ENCODE peak calls at places on chromosome 15, in six cellular contexts. W is GM20000, Y is fibroblast of lung, B is right atrium auricular region, Q is epithelial cell of esophagus, G is B cell. X is an unnamed sample.

GRCh38 chr15:90864507-90864906 is 3.9 kb upstream of the FURIN start:
- DNase-seq in W (no peak), Y (no peak), B (no peak), Q (peak), G (no peak), X (no peak)

GRCh38 chr15:98952381-98952803 is 55.2 kb downstream of the PGPEP1L start:
- DNase-seq in W (peak), Y (peak), B (no peak), Q (no peak), G (no peak), X (no peak)

GRCh38 chr15:39580630-39581500 is at the start of gene THBS1:
- DNase-seq in W (no peak), Y (peak), B (peak), Q (peak), G (peak), X (peak)

GRCh38 chr15:38941399-38941953 is 376.9 kb upstream of the RASGRP1 start:
- DNase-seq in W (no peak), Y (no peak), B (no peak), Q (peak), G (no peak), X (peak)

GRCh38 chr15:79433610-79434009 is 1.5 kb downstream of the MINAR1 start:
- DNase-seq in W (peak), Y (no peak), B (no peak), Q (no peak), G (no peak), X (no peak)

GRCh38 chr15:74206801-74207281 is 4.3 kb upstream of the STRA6 start:
- DNase-seq in W (no peak), Y (no peak), B (no peak), Q (no peak), G (no peak), X (no peak)

GRCh38 chr15:42955518-42955917 is 34.9 kb upstream of the TTBK2 start:
- DNase-seq in W (no peak), Y (no peak), B (no peak), Q (peak), G (no peak), X (peak)

GRCh38 chr15:100801256-100801900 is 78.3 kb upstream of the ALDH1A3 start:
- DNase-seq in W (no peak), Y (no peak), B (no peak), Q (no peak), G (no peak), X (no peak)

GRCh38 chr15:79003301-79003700 is 58.5 kb upstream of the CTSH start:
- DNase-seq in W (no peak), Y (no peak), B (no peak), Q (no peak), G (no peak), X (no peak)

GRCh38 chr15:72511536-72511935 is 37.4 kb downstream of the ARIH1 start:
- DNase-seq in W (no peak), Y (no peak), B (no peak), Q (no peak), G (no peak), X (no peak)

GRCh38 chr15:67928666-67929065 is 88.8 kb upstream of the RNU6-1 start:
- DNase-seq in W (no peak), Y (no peak), B (peak), Q (no peak), G (no peak), X (no peak)

GRCh38 chr15:94282269-94283250 is 51.2 kb downstream of the MCTP2 start:
- DNase-seq in W (no peak), Y (no peak), B (no peak), Q (peak), G (no peak), X (peak)

GRCh38 chr15:90002428-90002844 is 1.3 kb downstream of the ZNF710 start:
- DNase-seq in W (peak), Y (peak), B (no peak), Q (peak), G (peak), X (peak)

GRCh38 chr15:69727257-69727924 is 274.8 kb downstream of the RPLP1 start:
- DNase-seq in W (no peak), Y (no peak), B (no peak), Q (no peak), G (no peak), X (no peak)

GRCh38 chr15:69723404-69724097 is 270.9 kb downstream of the RPLP1 start:
- DNase-seq in W (no peak), Y (no peak), B (no peak), Q (no peak), G (no peak), X (no peak)

GRCh38 chr15:69725210-69725609 is 272.6 kb downstream of the RPLP1 start:
- DNase-seq in W (no peak), Y (no peak), B (no peak), Q (no peak), G (no peak), X (no peak)

GRCh38 chr15:69724331-69724730 is 271.7 kb downstream of the RPLP1 start:
- DNase-seq in W (no peak), Y (no peak), B (no peak), Q (no peak), G (no peak), X (no peak)

DNA sequence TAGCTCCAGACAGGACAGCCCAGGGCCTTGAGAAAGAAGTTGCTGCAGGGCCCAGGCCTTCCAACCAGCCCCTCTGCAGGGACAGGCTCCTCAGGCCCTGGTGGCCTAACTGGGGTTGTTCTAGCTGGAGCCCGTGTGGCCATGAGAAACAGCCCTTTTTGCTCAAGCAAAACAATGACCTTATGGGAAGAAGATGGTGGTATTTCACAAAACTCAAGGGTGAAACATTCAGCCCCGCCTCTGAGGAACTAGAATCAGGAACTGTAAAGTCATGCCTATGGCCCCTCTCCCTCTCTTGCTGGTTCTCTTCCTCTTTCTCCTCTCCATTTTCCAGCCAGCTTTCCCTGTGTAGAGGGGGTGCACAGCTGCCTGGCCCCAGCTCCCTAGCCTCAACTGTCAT is 273.3 kb downstream of the RPLP1 start:
- DNase-seq in W (no peak), Y (no peak), B (no peak), Q (no peak), G (no peak), X (no peak)
- TF ChIP-seq CTCF in W (no peak), Y (no peak), B (no peak), Q (no peak), G (no peak), X (no peak)

GRCh38 chr15:51283026-51283425 is 55.4 kb downstream of the CYP19A1 start:
- DNase-seq in W (no peak), Y (no peak), B (no peak), Q (no peak), G (peak), X (no peak)
- TF ChIP-seq CTCF in W (no peak), Y (no peak), B (no peak), Q (no peak), G (no peak), X (no peak)

DNA sequence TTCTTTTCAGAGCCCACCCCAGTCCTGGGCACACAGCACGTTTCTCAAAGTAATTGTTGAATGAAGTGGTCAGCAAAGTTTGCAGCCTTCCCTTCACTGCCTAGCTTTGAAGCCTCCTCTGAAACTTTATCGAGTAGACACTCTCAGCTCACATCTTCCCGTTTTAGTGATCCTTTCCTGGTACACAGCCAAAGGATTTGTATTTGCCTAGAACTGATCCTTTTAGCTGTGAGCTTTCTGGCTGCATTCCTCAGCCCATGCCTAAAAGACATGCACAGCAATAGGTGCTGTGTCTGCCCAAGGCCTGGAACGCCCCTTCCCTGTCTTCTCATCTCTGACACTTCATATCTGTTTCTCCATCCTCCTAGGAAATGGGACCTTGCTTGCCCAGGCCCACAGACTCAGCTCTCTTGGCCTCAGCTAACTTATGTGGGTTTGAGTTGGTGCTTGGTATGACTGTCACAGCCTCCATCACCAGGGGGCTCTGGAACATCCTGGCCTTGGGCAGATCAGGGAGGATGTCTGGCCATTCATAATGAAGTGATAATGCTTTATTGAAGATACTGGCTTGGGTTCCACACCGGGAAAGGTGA is 156.8 kb upstream of the SMAD3 start:
- DNase-seq in W (no peak), Y (no peak), B (no peak), Q (no peak), G (no peak), X (no peak)
- TF ChIP-seq CTCF in W (no peak), Y (no peak), B (no peak), Q (no peak), G (no peak), X (no peak)

GRCh38 chr15:28880680-28881079 is 5.1 kb upstream of the APBA2 start:
- DNase-seq in W (no peak), Y (no peak), B (no peak), Q (no peak), G (no peak), X (no peak)

GRCh38 chr15:28879551-28879950 is 6.2 kb upstream of the APBA2 start:
- DNase-seq in W (no peak), Y (no peak), B (no peak), Q (no peak), G (no peak), X (no peak)

GRCh38 chr15:28878209-28878608 is 7.6 kb upstream of the APBA2 start:
- DNase-seq in W (no peak), Y (no peak), B (no peak), Q (no peak), G (no peak), X (no peak)

GRCh38 chr15:28881600-28881999 is 4.2 kb upstream of the APBA2 start:
- DNase-seq in W (no peak), Y (peak), B (no peak), Q (no peak), G (no peak), X (no peak)

GRCh38 chr15:28881170-28881569 is 4.6 kb upstream of the APBA2 start:
- DNase-seq in W (no peak), Y (peak), B (no peak), Q (peak), G (no peak), X (no peak)
- TF ChIP-seq CTCF in W (no peak), Y (peak), B (no peak), Q (no peak), G (no peak), X (no peak)

GRCh38 chr15:80991446-80991845 is 1.8 kb upstream of the MESD start:
- DNase-seq in W (no peak), Y (peak), B (peak), Q (peak), G (no peak), X (peak)
- TF ChIP-seq CTCF in W (no peak), Y (no peak), B (peak), Q (peak), G (no peak), X (no peak)

DNA sequence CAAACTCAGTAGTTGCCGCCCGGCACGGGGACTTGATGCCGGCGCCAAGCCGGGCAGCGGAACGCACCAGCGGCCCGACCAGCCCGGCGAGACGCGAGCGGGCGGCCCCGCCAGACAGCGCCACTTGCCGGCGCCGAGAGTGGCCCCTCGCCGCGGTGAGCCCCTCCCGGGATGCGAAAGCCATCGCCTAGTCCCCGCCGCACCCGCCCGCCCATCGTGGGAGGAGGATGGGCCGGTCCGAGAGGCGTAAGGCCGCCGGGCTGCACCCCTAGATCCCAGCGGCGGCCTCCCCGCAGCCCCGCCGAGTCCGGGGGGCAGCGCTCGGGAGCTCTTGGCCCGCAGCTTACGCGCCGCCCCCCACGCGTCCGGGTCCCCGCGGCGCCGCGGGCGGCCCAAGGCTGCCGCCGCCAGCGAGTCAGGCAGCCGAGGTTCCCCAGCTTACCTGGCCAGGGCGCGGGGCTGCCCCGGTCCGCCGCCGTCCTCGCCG is 609 bp downstream of the GOLGA8A start:
- DNase-seq in W (peak), Y (peak), B (no peak), Q (peak), G (peak), X (no peak)
- TF ChIP-seq CTCF in W (no peak), Y (no peak), B (peak), Q (no peak), G (no peak), X (peak)